ENCODE peak calls at places on chromosomes 2 and 18, in eight cellular contexts. H is transverse colon; B is body of pancreas; M is adrenal gland; O is fibroblast of mammary gland; G is CD8-positive, alpha-beta T cell; N is fibroblast of lung; I is right lobe of liver. L is an unnamed sample.
A peak's percentile ranks its signal among the peaks of the same experiment; 100 is the strongest.

GRCh38 chr2:20352230-20353216 is 1.9 kb upstream of the PUM2 start:
- DNase-seq in H (no peak), B (no peak), M (no peak), O (no peak), G (no peak), N (no peak), I (no peak), L (no peak)

GRCh38 chr2:107312240-107312639 is 426.3 kb upstream of the ST6GAL2 start:
- DNase-seq in H (no peak), B (no peak), M (no peak), O (no peak), G (no peak), N (no peak), I (no peak), L (no peak)

GRCh38 chr2:44170337-44170736 is 1.7 kb downstream of the PPM1B start:
- DNase-seq in H (no peak), B (no peak), M (no peak), O (peak; percentile 64), G (no peak), N (peak; percentile 62), I (no peak), L (peak; percentile 68)

GRCh38 chr2:96470636-96471035 is 34.5 kb downstream of the NEURL3 start:
- DNase-seq in H (peak; percentile 59), B (peak; percentile 73), M (peak; percentile 57), O (peak; percentile 6), G (peak; percentile 62), N (peak; percentile 31), I (peak; percentile 76), L (no peak)

GRCh38 chr2:24317491-24317920 is 42.8 kb downstream of the ITSN2 start:
- DNase-seq in H (no peak), B (peak; percentile 82), M (peak; percentile 55), O (no peak), G (no peak), N (peak; percentile 12), I (peak; percentile 79), L (no peak)

GRCh38 chr2:223674998-223675609 is 72.9 kb upstream of the SCG2 start:
- DNase-seq in H (no peak), B (peak; percentile 22), M (peak; percentile 32), O (peak; percentile 62), G (no peak), N (peak; percentile 65), I (no peak), L (peak; percentile 38)

GRCh38 chr2:220569380-220569779 is 942.0 kb downstream of the SLC4A3 start:
- DNase-seq in H (no peak), B (no peak), M (no peak), O (no peak), G (no peak), N (no peak), I (no peak), L (no peak)

GRCh38 chr2:165837122-165837521 is 43.1 kb upstream of the GALNT3 start:
- DNase-seq in H (no peak), B (no peak), M (no peak), O (peak; percentile 66), G (no peak), N (no peak), I (no peak), L (no peak)

GRCh38 chr2:60958800-60959199 is 58.7 kb upstream of the PEX13 start:
- DNase-seq in H (no peak), B (no peak), M (no peak), O (peak; percentile 60), G (no peak), N (no peak), I (no peak), L (no peak)

GRCh38 chr2:239313251-239313650 is 87.6 kb downstream of the HDAC4 start:
- DNase-seq in H (no peak), B (peak; percentile 6), M (peak; percentile 20), O (no peak), G (peak; percentile 0), N (no peak), I (peak; percentile 37), L (no peak)

GRCh38 chr18:70260683-70261082 is 28.2 kb upstream of the SOCS6 start:
- DNase-seq in H (no peak), B (no peak), M (no peak), O (no peak), G (no peak), N (no peak), I (no peak), L (no peak)

GRCh38 chr18:57864615-57865121 is 61.6 kb upstream of the ATP8B1 start:
- DNase-seq in H (no peak), B (no peak), M (no peak), O (no peak), G (no peak), N (no peak), I (no peak), L (no peak)

GRCh38 chr18:79447703-79448367 is 52.1 kb downstream of the NFATC1 start:
- DNase-seq in H (no peak), B (no peak), M (no peak), O (peak; percentile 30), G (no peak), N (peak; percentile 24), I (no peak), L (no peak)

DNA sequence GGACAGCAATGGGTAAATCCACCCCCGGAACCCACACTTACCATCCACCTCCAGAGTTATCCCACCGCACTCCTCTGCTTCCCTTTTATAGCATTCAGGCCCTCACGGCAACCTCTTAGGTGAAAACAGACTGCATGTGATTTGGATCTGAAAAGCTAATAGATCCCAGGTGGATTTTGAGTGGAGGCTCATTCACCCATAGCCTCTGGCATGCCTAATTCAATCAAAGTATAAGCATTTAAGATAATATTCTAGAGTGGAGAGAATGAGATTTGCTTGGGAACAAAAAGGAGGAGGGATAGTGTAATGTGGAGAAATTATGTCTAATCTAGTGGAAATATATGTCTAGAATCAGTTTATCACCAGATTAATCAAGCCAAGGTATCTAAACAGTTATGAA is 17.1 kb downstream of the SLC14A1 start:
- DNase-seq in H (no peak), B (no peak), M (no peak), O (no peak), G (no peak), N (no peak), I (no peak), L (no peak)
- H3K4me3 ChIP-seq in H (no peak overlapping the region), B (no peak overlapping the region), M (no peak overlapping the region), O (no peak overlapping the region), G (no peak overlapping the region), N (no peak overlapping the region), I (no peak overlapping the region), L (no peak overlapping the region)

DNA sequence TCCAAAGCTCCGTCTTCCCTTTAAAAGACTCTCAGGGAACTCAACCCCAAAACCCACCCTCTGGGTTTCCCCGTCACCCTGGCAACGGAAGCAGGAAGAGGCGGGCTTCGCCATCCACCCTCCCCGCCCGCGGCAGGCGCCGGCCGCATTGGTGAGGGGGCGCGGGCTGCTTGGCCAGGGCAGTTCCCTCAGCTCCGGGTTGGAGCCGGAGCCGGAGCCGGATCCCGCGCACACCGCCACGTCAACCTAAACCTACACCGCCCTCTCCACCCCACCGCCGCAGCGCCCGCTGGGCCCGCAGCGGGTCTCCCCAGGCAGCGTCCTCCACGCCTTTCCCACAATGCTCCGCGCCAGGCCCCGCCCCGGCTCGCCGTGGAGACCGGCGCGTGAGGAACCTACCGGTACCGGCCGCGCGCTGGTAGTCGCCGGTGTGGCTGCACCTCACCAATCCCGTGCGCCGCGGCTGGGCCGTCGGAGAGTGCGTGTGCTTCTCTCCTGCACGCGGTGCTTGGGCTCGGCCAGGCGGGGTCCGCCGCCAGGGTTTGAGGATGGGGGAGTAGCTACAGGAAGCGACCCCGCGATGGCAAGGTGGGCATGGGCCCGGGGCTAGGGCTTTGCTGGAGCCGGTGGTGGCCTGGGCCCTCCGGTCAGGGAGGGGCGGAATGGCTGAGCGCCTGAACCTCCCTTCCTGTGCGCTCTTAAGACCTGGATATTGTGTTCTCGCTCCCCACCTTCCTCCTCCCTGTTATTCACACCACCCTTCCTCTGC is at the start of gene DNAJC10:
- DNase-seq in H (peak; percentile 90), B (peak; percentile 90), M (peak; percentile 85), O (peak; percentile 85), G (peak; percentile 80), N (peak; percentile 92), I (peak; percentile 91), L (peak; percentile 63)
- TF ChIP-seq CTCF in H (no peak), B (no peak), M (no peak), O (no peak), G (no peak), N (no peak), I (no peak), L (no peak)

DNA sequence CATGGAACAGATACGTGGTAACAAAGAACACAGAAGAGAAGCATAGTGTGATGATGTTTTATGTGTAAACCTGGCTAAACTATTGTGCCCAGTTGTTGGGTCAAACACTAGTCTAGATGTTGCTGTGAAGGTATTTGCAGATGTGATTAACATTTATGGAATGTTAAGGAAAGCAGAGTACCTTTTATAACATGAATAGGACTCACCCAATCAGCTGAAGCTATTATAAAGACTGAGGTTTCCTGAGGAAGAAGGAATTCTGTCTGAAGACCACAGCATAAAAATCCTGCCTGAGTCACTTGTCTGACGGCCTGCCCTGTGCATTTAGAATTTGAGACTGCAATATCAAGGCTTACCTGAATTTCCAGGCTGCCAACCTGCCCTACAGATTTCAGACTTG is 253.1 kb downstream of the DYM start:
- DNase-seq in H (no peak), B (no peak), M (no peak), O (no peak), G (no peak), N (no peak), I (no peak), L (peak; percentile 28)
- H3K4me3 ChIP-seq in H (no peak overlapping the region), B (no peak overlapping the region), M (no peak overlapping the region), O (no peak overlapping the region), G (no peak overlapping the region), N (no peak overlapping the region), I (no peak overlapping the region), L (no peak overlapping the region)

GRCh38 chr2:225120175-225120574 is 77.9 kb upstream of the DOCK10 start:
- DNase-seq in H (no peak), B (no peak), M (no peak), O (peak; percentile 79), G (no peak), N (peak; percentile 35), I (no peak), L (no peak)

GRCh38 chr2:225130093-225130492 is 87.8 kb upstream of the DOCK10 start:
- DNase-seq in H (no peak), B (no peak), M (no peak), O (no peak), G (no peak), N (no peak), I (no peak), L (no peak)

GRCh38 chr2:225122582-225123486 is 80.6 kb upstream of the DOCK10 start:
- DNase-seq in H (no peak), B (peak; percentile 39), M (peak; percentile 24), O (peak; percentile 54), G (peak; percentile 24), N (peak; percentile 51), I (no peak), L (no peak)

GRCh38 chr2:225122007-225122406 is 79.7 kb upstream of the DOCK10 start:
- DNase-seq in H (no peak), B (no peak), M (no peak), O (no peak), G (no peak), N (no peak), I (no peak), L (no peak)

DNA sequence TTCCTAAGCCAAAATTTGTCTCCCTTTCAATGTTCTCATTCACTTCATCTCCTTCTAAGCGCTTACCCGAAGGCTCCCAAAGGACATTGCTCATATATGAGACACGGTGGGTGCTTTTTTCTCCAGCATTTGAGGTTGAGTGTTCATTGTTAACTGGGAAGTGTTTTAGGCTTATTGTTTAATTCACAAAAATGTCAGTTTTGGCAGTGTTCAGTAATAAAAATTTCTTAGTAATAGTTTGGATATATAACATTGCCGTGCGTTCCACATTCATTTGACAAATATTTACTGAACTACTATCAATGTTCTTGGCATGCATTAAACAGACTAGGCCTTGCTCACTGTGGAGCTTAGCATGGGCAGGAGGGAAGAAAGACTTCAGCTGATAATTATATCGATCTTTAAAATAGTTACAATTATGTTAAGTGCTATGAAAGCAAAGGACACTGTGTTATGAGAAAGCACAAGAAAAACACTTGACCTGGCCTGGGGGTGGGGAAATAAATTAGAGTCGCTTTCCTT is 82.1 kb upstream of the DOCK10 start:
- DNase-seq in H (no peak), B (no peak), M (no peak), O (no peak), G (no peak), N (no peak), I (no peak), L (no peak)
- TF ChIP-seq CTCF in H (no peak), B (no peak), M (no peak), O (no peak), G (no peak), N (no peak), I (no peak), L (no peak)